ENCODE peak calls at places on chromosomes 7 and 10, in six cellular contexts. Y, A, M, G, P and B are unnamed samples.

GRCh38 chr7:135938563-135938962 is 38.6 kb downstream of the MTPN start:
- DNase-seq in A (no peak), G (no peak), P (peak; percentile 55), Y (no peak), M (no peak), B (peak; percentile 28)

GRCh38 chr7:70726951-70727378 is 405.0 kb upstream of the GALNT17 start:
- DNase-seq in Y (no peak), M (no peak), A (no peak), P (no peak), G (no peak), B (no peak)

GRCh38 chr10:108461976-108462375 is 1297.5 kb upstream of the SORCS1 start:
- DNase-seq in P (no peak), Y (no peak), G (no peak), M (no peak), A (no peak), B (no peak)

GRCh38 chr7:108570146-108570755 is 577 bp downstream of the DNAJB9 start:
- DNase-seq in M (peak; percentile 55), Y (no peak), P (peak; percentile 50), G (peak; percentile 52), A (no peak), B (peak; percentile 36)

GRCh38 chr10:70007116-70007820 is 45.4 kb upstream of the MACROH2A2 start:
- DNase-seq in A (no peak), Y (no peak), G (no peak), P (no peak), M (no peak), B (no peak)

GRCh38 chr7:102291056-102291915 is 4.6 kb downstream of the SH2B2 start:
- DNase-seq in M (peak; percentile 38), Y (no peak), A (no peak), G (no peak), P (peak; percentile 86), B (peak; percentile 86)

GRCh38 chr10:103663802-103664201 is 170.3 kb downstream of the NEURL1 start:
- DNase-seq in G (peak; percentile 26), Y (no peak), M (no peak), A (no peak), P (no peak), B (no peak)

GRCh38 chr7:542935-543789 is 23.5 kb upstream of the PDGFA start:
- DNase-seq in A (no peak), M (peak; percentile 54), P (no peak), Y (no peak), G (peak; percentile 99), B (no peak)

GRCh38 chr7:142714375-142714774 is 34.9 kb upstream of the PRSS1 start:
- DNase-seq in P (no peak), G (no peak), A (no peak), M (no peak), Y (no peak), B (no peak)

GRCh38 chr7:120407015-120407414 is 134.0 kb downstream of the KCND2 start:
- DNase-seq in P (no peak), Y (no peak), M (no peak), G (no peak), A (no peak), B (no peak)

GRCh38 chr10:89001024-89001423 is 10.4 kb downstream of the FAS start:
- DNase-seq in Y (no peak), P (no peak), A (no peak), M (peak; percentile 52), G (no peak), B (no peak)

GRCh38 chr7:138538518-138538917 is 78.5 kb downstream of the TRIM24 start:
- DNase-seq in A (no peak), G (peak; percentile 46), P (peak; percentile 20), M (no peak), Y (no peak), B (no peak)